ENCODE peak calls at places on chromosomes 1 and 21, in eight cellular contexts. M is NB4; F is NCI-H1417; P is activated T-helper 2 cell treated with anti-CD3 and anti-CD28 coated beads, Interferon-gamma antibody, Interleukin-2, Interleukin-4, amounts not matched to agents 10 μg/mL and 5 μg/mL and 100 μg/mL, durations not matched to agents 14 hours and 24 hours and 36 hours; V is AG20443; W is GM20000; J is non-pigmented ciliary epithelial cell; D is M059J. K is an unnamed sample.

GRCh38 chr1:234486858-234487830 is 8.2 kb upstream of the TARBP1 start:
- DNase-seq in J (no peak), F (no peak), P (no peak), V (peak), M (peak), D (peak), W (peak), K (peak)

GRCh38 chr21:34889287-34889536 is 159.9 kb downstream of the RUNX1 start:
- DNase-seq in D (peak), M (no peak), P (peak), F (no peak), J (no peak), V (peak), W (no peak), K (peak)

GRCh38 chr1:197471248-197472035 is 203.4 kb downstream of the CRB1 start:
- DNase-seq in W (no peak), J (no peak), M (no peak), F (no peak), D (no peak), P (no peak), V (peak), K (no peak)

GRCh38 chr1:39672551-39672947 is 642 bp upstream of the NT5C1A start:
- DNase-seq in J (no peak), W (peak), V (no peak), D (no peak), F (no peak), P (no peak), M (no peak), K (peak)

GRCh38 chr1:178536844-178537371 is 24.0 kb downstream of the TEX35 start:
- DNase-seq in V (peak), D (peak), J (peak), M (no peak), F (no peak), P (no peak), W (no peak), K (no peak)

GRCh38 chr1:13832100-13832499 is 132.1 kb downstream of the PRDM2 start:
- DNase-seq in D (no peak), W (no peak), F (no peak), V (no peak), P (no peak), M (no peak), J (no peak), K (no peak)

GRCh38 chr1:15206418-15207030 is 40.5 kb upstream of the FHAD1 start:
- DNase-seq in M (no peak), J (no peak), V (no peak), W (no peak), F (no peak), P (no peak), D (peak), K (no peak)

GRCh38 chr1:228020686-228021525 is 14.1 kb downstream of the WNT3A start:
- DNase-seq in W (no peak), M (no peak), J (no peak), P (no peak), D (no peak), V (no peak), F (no peak), K (no peak)

GRCh38 chr1:167501513-167502191 is 16.7 kb downstream of the CD247 start:
- DNase-seq in P (peak), W (no peak), D (no peak), M (no peak), V (no peak), J (no peak), F (peak), K (peak)

GRCh38 chr1:40265298-40265697 is 7.3 kb downstream of the ZMPSTE24 start:
- DNase-seq in P (no peak), D (no peak), J (no peak), M (no peak), W (no peak), F (no peak), V (no peak), K (no peak)

GRCh38 chr1:113390871-113391642 is 742 bp downstream of the MAGI3 start:
- DNase-seq in M (peak), W (peak), J (no peak), P (peak), F (peak), V (peak), D (peak), K (no peak)

GRCh38 chr1:59892836-59893811 is 33.4 kb downstream of the CYP2J2 start:
- DNase-seq in V (no peak), F (no peak), J (no peak), W (no peak), M (no peak), D (no peak), P (no peak), K (no peak)

GRCh38 chr1:53049574-53049967 is 12.4 kb upstream of the PODN start:
- DNase-seq in V (no peak), W (no peak), F (no peak), J (no peak), M (no peak), D (no peak), P (no peak), K (no peak)

GRCh38 chr1:27624467-27625233 is 10.3 kb downstream of the FGR start:
- DNase-seq in W (peak), D (no peak), M (no peak), V (no peak), P (no peak), J (no peak), F (no peak), K (peak)

GRCh38 chr1:234607091-234608025 is 2.6 kb downstream of the IRF2BP2 start:
- DNase-seq in W (no peak), J (no peak), P (no peak), V (no peak), F (peak), D (peak), M (peak), K (no peak)

GRCh38 chr1:10773851-10774614 is 22.4 kb downstream of the CASZ1 start:
- DNase-seq in J (no peak), V (no peak), P (no peak), W (no peak), F (no peak), D (no peak), M (no peak), K (no peak)